ENCODE peak calls at places on chromosome 10, in nine cellular contexts. Q is NCI-H748 treated with DMSO at 0.1 percent for 48 hours; P is CD4-positive, alpha-beta T cell; K is coronary artery; U is fibroblast of pulmonary artery; M is NCI-H2081; L is body of pancreas; W is activated CD4-positive, alpha-beta T cell treated with anti-CD3 and anti-CD28 coated beads, Interleukin-2, amount 10 ng/mL, durations not matched to agents 7 days and 5 days; T is stimulated activated naive CD8-positive, alpha-beta T cell treated with anti-CD3 and anti-CD28 coated beads, Interleukin-15, amount 100 ng/mL, for 72 hours. J is an unnamed sample.

GRCh38 chr10:68047554-68048327 is 27.3 kb downstream of the HERC4 start:
- DNase-seq in Q (no peak), P (no peak), K (no peak), U (peak; percentile 25), M (no peak), L (no peak), W (no peak), T (no peak), J (no peak)

GRCh38 chr10:43170491-43170890 is 32.2 kb downstream of the CSGALNACT2 start:
- DNase-seq in Q (no peak), P (no peak), K (no peak), U (peak; percentile 23), M (no peak), L (no peak), W (no peak), T (no peak), J (no peak)

GRCh38 chr10:120689766-120690539 is 161.2 kb upstream of the WDR11 start:
- DNase-seq in Q (no peak), P (no peak), K (no peak), U (no peak), M (no peak), L (no peak), W (no peak), T (no peak), J (no peak)

GRCh38 chr10:77586719-77587423 is 50.7 kb downstream of the KCNMA1 start:
- DNase-seq in Q (no peak), P (no peak), K (no peak), U (peak; percentile 84), M (no peak), L (no peak), W (no peak), T (no peak), J (peak; percentile 44)

GRCh38 chr10:44723654-44724053 is 187.5 kb upstream of the TMEM72 start:
- DNase-seq in Q (no peak), P (no peak), K (no peak), U (peak; percentile 43), M (no peak), L (no peak), W (no peak), T (no peak), J (no peak)

GRCh38 chr10:15345450-15345849 is 25.6 kb downstream of the FAM171A1 start:
- DNase-seq in Q (no peak), P (no peak), K (no peak), U (no peak), M (no peak), L (no peak), W (no peak), T (no peak), J (no peak)

GRCh38 chr10:64959883-64960282 is 1438.7 kb downstream of the REEP3 start:
- DNase-seq in Q (no peak), P (no peak), K (no peak), U (no peak), M (no peak), L (no peak), W (no peak), T (no peak), J (no peak)

GRCh38 chr10:1646332-1646731 is 91.0 kb downstream of the ADARB2 start:
- DNase-seq in Q (no peak), P (no peak), K (no peak), U (no peak), M (no peak), L (no peak), W (no peak), T (no peak), J (no peak)

GRCh38 chr10:45443101-45444009 is 69.3 kb downstream of the ALOX5 start:
- DNase-seq in Q (no peak), P (no peak), K (no peak), U (no peak), M (no peak), L (no peak), W (no peak), T (no peak), J (peak; percentile 44)

GRCh38 chr10:43863270-43863669 is 214.6 kb upstream of the ZNF32 start:
- DNase-seq in Q (no peak), P (no peak), K (peak; percentile 55), U (no peak), M (no peak), L (no peak), W (no peak), T (no peak), J (no peak)

GRCh38 chr10:60856405-60856804 is 78.1 kb downstream of the CDK1 start:
- DNase-seq in Q (no peak), P (no peak), K (no peak), U (no peak), M (no peak), L (no peak), W (no peak), T (no peak), J (no peak)

GRCh38 chr10:85926986-85927385 is 439.6 kb downstream of the GRID1 start:
- DNase-seq in Q (no peak), P (no peak), K (peak; percentile 33), U (no peak), M (no peak), L (no peak), W (no peak), T (no peak), J (no peak)

GRCh38 chr10:74096777-74097176 is 53.9 kb downstream of the AP3M1 start:
- DNase-seq in Q (no peak), P (no peak), K (no peak), U (no peak), M (no peak), L (no peak), W (no peak), T (no peak), J (no peak)

GRCh38 chr10:94397549-94398370 is 4.6 kb upstream of the TBC1D12 start:
- DNase-seq in Q (no peak), P (no peak), K (no peak), U (peak; percentile 47), M (no peak), L (no peak), W (no peak), T (no peak), J (no peak)

GRCh38 chr10:3755440-3756359 is 29.3 kb downstream of the KLF6 start:
- DNase-seq in Q (no peak), P (no peak), K (no peak), U (peak; percentile 93), M (no peak), L (no peak), W (peak; percentile 4), T (no peak), J (no peak)

GRCh38 chr10:46539596-46540411 is 16.7 kb downstream of the GPRIN2 start:
- DNase-seq in Q (no peak), P (peak; percentile 2), K (no peak), U (peak; percentile 57), M (no peak), L (peak; percentile 27), W (no peak), T (no peak), J (no peak)

J was measured in mucosa of descending colon.